ENCODE peak calls at places on chromosomes 3 and 15, in nine cellular contexts. One of them, this sample, is unnamed.

GRCh38 chr3:143307613-143308183 is 188.1 kb downstream of the CHST2 start:
- DNase-seq in GM12864: no peak
- DNase-seq in effector CD4-positive, alpha-beta T cell: no peak
- DNase-seq in progenitor cell of endocrine pancreas: no peak
- DNase-seq in AML-193: no peak
- DNase-seq in mammary epithelial cell: peak; percentile 88
- DNase-seq in GM13976: peak; percentile 45
- DNase-seq in glutamatergic neuron: no peak
- DNase-seq in AG10803: peak; percentile 40
- DNase-seq in this sample: peak; percentile 93

GRCh38 chr3:142447308-142447851 is 457 bp downstream of the XRN1 start:
- DNase-seq in AG10803: peak; percentile 52
- DNase-seq in GM13976: peak; percentile 56
- DNase-seq in effector CD4-positive, alpha-beta T cell: peak; percentile 28
- DNase-seq in mammary epithelial cell: peak; percentile 49
- DNase-seq in GM12864: peak; percentile 16
- DNase-seq in glutamatergic neuron: peak; percentile 43
- DNase-seq in progenitor cell of endocrine pancreas: peak; percentile 11
- DNase-seq in AML-193: peak; percentile 57
- DNase-seq in this sample: peak; percentile 72

GRCh38 chr3:187789872-187790271 is 44.6 kb upstream of the BCL6 start:
- DNase-seq in AG10803: no peak
- DNase-seq in GM13976: no peak
- DNase-seq in mammary epithelial cell: no peak
- DNase-seq in AML-193: no peak
- DNase-seq in GM12864: no peak
- DNase-seq in effector CD4-positive, alpha-beta T cell: no peak
- DNase-seq in glutamatergic neuron: no peak
- DNase-seq in progenitor cell of endocrine pancreas: no peak
- DNase-seq in this sample: no peak

GRCh38 chr3:85560088-85560790 is 601.5 kb downstream of the CADM2 start:
- DNase-seq in GM12864: no peak
- DNase-seq in AG10803: no peak
- DNase-seq in effector CD4-positive, alpha-beta T cell: no peak
- DNase-seq in mammary epithelial cell: no peak
- DNase-seq in glutamatergic neuron: no peak
- DNase-seq in GM13976: no peak
- DNase-seq in progenitor cell of endocrine pancreas: no peak
- DNase-seq in AML-193: no peak
- DNase-seq in this sample: no peak

GRCh38 chr3:175103298-175103697 is 244.2 kb downstream of the NAALADL2 start:
- DNase-seq in mammary epithelial cell: no peak
- DNase-seq in effector CD4-positive, alpha-beta T cell: no peak
- DNase-seq in progenitor cell of endocrine pancreas: no peak
- DNase-seq in GM13976: no peak
- DNase-seq in AG10803: no peak
- DNase-seq in AML-193: no peak
- DNase-seq in GM12864: no peak
- DNase-seq in glutamatergic neuron: no peak
- DNase-seq in this sample: peak; percentile 18

GRCh38 chr15:93029613-93030429 is 59.2 kb downstream of the RGMA start:
- DNase-seq in GM12864: no peak
- DNase-seq in GM13976: peak; percentile 33
- DNase-seq in AML-193: no peak
- DNase-seq in AG10803: no peak
- DNase-seq in effector CD4-positive, alpha-beta T cell: no peak
- DNase-seq in mammary epithelial cell: peak; percentile 66
- DNase-seq in progenitor cell of endocrine pancreas: no peak
- DNase-seq in glutamatergic neuron: peak; percentile 22
- DNase-seq in this sample: peak; percentile 44

GRCh38 chr3:52574056-52574965 is 37.9 kb downstream of the UQCC5 start:
- DNase-seq in mammary epithelial cell: no peak
- DNase-seq in GM13976: no peak
- DNase-seq in AML-193: no peak
- DNase-seq in AG10803: peak; percentile 9
- DNase-seq in GM12864: no peak
- DNase-seq in progenitor cell of endocrine pancreas: no peak
- DNase-seq in effector CD4-positive, alpha-beta T cell: no peak
- DNase-seq in glutamatergic neuron: no peak
- DNase-seq in this sample: peak; percentile 14

GRCh38 chr15:90257776-90258175 is 7.7 kb upstream of the NGRN start:
- DNase-seq in AG10803: no peak
- DNase-seq in glutamatergic neuron: no peak
- DNase-seq in GM12864: no peak
- DNase-seq in progenitor cell of endocrine pancreas: no peak
- DNase-seq in GM13976: no peak
- DNase-seq in effector CD4-positive, alpha-beta T cell: no peak
- DNase-seq in AML-193: no peak
- DNase-seq in mammary epithelial cell: no peak
- DNase-seq in this sample: no peak

GRCh38 chr3:181265750-181266333 is 276.3 kb upstream of the DNAJC19 start:
- DNase-seq in AML-193: no peak
- DNase-seq in mammary epithelial cell: peak; percentile 11
- DNase-seq in glutamatergic neuron: no peak
- DNase-seq in effector CD4-positive, alpha-beta T cell: no peak
- DNase-seq in GM13976: no peak
- DNase-seq in AG10803: no peak
- DNase-seq in progenitor cell of endocrine pancreas: no peak
- DNase-seq in GM12864: peak; percentile 16
- DNase-seq in this sample: no peak

GRCh38 chr15:96560246-96560895 is 229.9 kb downstream of the NR2F2 start:
- DNase-seq in mammary epithelial cell: peak; percentile 51
- DNase-seq in progenitor cell of endocrine pancreas: no peak
- DNase-seq in GM13976: no peak
- DNase-seq in AML-193: no peak
- DNase-seq in effector CD4-positive, alpha-beta T cell: no peak
- DNase-seq in GM12864: no peak
- DNase-seq in glutamatergic neuron: no peak
- DNase-seq in AG10803: peak; percentile 28
- DNase-seq in this sample: no peak

GRCh38 chr3:146800484-146800883 is 195.3 kb upstream of the PLSCR5 start:
- DNase-seq in mammary epithelial cell: no peak
- DNase-seq in GM13976: no peak
- DNase-seq in GM12864: no peak
- DNase-seq in glutamatergic neuron: no peak
- DNase-seq in AML-193: no peak
- DNase-seq in effector CD4-positive, alpha-beta T cell: no peak
- DNase-seq in AG10803: no peak
- DNase-seq in progenitor cell of endocrine pancreas: no peak
- DNase-seq in this sample: no peak